ENCODE peak calls at places on chromosomes 6 and 20, in ten cellular contexts. A is ascending aorta, U is Panc1, E is fibroblast of lung, P is OCI-LY7, W is GM23338, H is body of pancreas, Q is DND-41, V is thoracic aorta, S is psoas muscle. X is an unnamed sample. For H3K4me1, the result is how much of the 10 kb centered on the place peaks cover.

GRCh38 chr20:14582855-14583254 is 245.4 kb upstream of the FLRT3 start:
- DNase-seq in A (no peak), U (no peak), E (no peak), P (no peak), W (no peak), H (no peak), Q (peak), V (no peak), S (no peak), X (no peak)

GRCh38 chr6:111686249-111686997 is 80.7 kb upstream of the TRAF3IP2 start:
- DNase-seq in A (no peak), U (no peak), E (no peak), P (no peak), W (peak), H (no peak), Q (no peak), V (no peak), S (no peak), X (no peak)

GRCh38 chr6:36386495-36387439 is 702 bp downstream of the ETV7 start:
- DNase-seq in A (no peak), U (peak), E (peak), P (no peak), W (peak), H (peak), Q (peak), V (no peak), S (no peak), X (peak)

GRCh38 chr6:136235233-136235564 is 14.9 kb downstream of the MTFR2 start:
- DNase-seq in A (no peak), U (no peak), E (peak), P (no peak), W (no peak), H (no peak), Q (no peak), V (no peak), S (no peak), X (no peak)

GRCh38 chr6:125273965-125274364 is 27.8 kb downstream of the HDDC2 start:
- DNase-seq in A (no peak), U (no peak), E (no peak), P (no peak), W (no peak), H (no peak), Q (no peak), V (no peak), S (no peak), X (no peak)

GRCh38 chr20:58640446-58640845 is 10.6 kb upstream of the STX16 start:
- DNase-seq in A (no peak), U (no peak), E (no peak), P (no peak), W (no peak), H (no peak), Q (no peak), V (no peak), S (no peak), X (no peak)

GRCh38 chr20:10927011-10927583 is 253.3 kb upstream of the JAG1 start:
- DNase-seq in A (no peak), U (no peak), E (no peak), P (no peak), W (no peak), H (no peak), Q (no peak), V (no peak), S (no peak), X (no peak)

GRCh38 chr6:112433457-112433856 is 86.3 kb downstream of the RFPL4B start:
- DNase-seq in A (no peak), U (no peak), E (no peak), P (no peak), W (no peak), H (no peak), Q (no peak), V (no peak), S (no peak), X (no peak)

GRCh38 chr20:33404281-33404680 is 3.0 kb upstream of the CDK5RAP1 start:
- DNase-seq in A (no peak), U (no peak), E (no peak), P (no peak), W (no peak), H (no peak), Q (no peak), V (no peak), S (no peak), X (no peak)

GRCh38 chr20:37845261-37845681 is 57.7 kb upstream of the VSTM2L start:
- DNase-seq in A (no peak), U (no peak), E (no peak), P (no peak), W (no peak), H (peak), Q (no peak), V (no peak), S (no peak), X (no peak)

GRCh38 chr20:8803065-8803464 is 265.8 kb upstream of the PLCB4 start:
- DNase-seq in A (no peak), U (no peak), E (no peak), P (no peak), W (peak), H (no peak), Q (no peak), V (no peak), S (no peak), X (no peak)

GRCh38 chr6:125008261-125008671 is 46.0 kb downstream of the RNF217 start:
- DNase-seq in A (no peak), U (no peak), E (no peak), P (no peak), W (no peak), H (no peak), Q (no peak), V (no peak), S (no peak), X (no peak)

GRCh38 chr6:93318127-93318526 is 101.2 kb downstream of the EPHA7 start:
- DNase-seq in A (no peak), U (no peak), E (no peak), P (no peak), W (no peak), H (no peak), Q (no peak), V (no peak), S (no peak), X (no peak)

GRCh38 chr6:5175195-5175594 is 85.6 kb downstream of the LYRM4 start:
- DNase-seq in A (no peak), U (no peak), E (no peak), P (peak), W (peak), H (no peak), Q (no peak), V (no peak), S (no peak), X (no peak)

GRCh38 chr20:17825949-17826843 is 126.4 kb downstream of the BANF2 start:
- DNase-seq in A (no peak), U (no peak), E (no peak), P (no peak), W (no peak), H (no peak), Q (no peak), V (no peak), S (no peak), X (no peak)

GRCh38 chr6:52537001-52537753 is 39.7 kb downstream of the TRAM2 start:
- DNase-seq in A (no peak), U (no peak), E (no peak), P (peak), W (no peak), H (no peak), Q (peak), V (no peak), S (no peak), X (no peak)

GRCh38 chr6:34284563-34285545 is 36.0 kb upstream of the SMIM29 start:
- DNase-seq in A (peak), U (no peak), E (peak), P (peak), W (no peak), H (peak), Q (peak), V (no peak), S (peak), X (no peak)

GRCh38 chr6:36566418-36566905 is 19.2 kb upstream of the STK38 start:
- DNase-seq in A (no peak), U (no peak), E (no peak), P (no peak), W (no peak), H (no peak), Q (no peak), V (no peak), S (no peak), X (no peak)

GRCh38 chr6:160042788-160043301 is 74.0 kb downstream of the IGF2R start:
- DNase-seq in A (no peak), U (peak), E (peak), P (no peak), W (no peak), H (no peak), Q (no peak), V (no peak), S (no peak), X (no peak)

GRCh38 chr6:142387997-142388815 is 86.4 kb downstream of the ADGRG6 start:
- DNase-seq in A (no peak), U (no peak), E (peak), P (peak), W (peak), H (no peak), Q (no peak), V (no peak), S (no peak), X (peak)

GRCh38 chr6:139597087-139597763 is 222.8 kb upstream of the CITED2 start:
- DNase-seq in A (no peak), U (no peak), E (no peak), P (no peak), W (no peak), H (no peak), Q (no peak), V (no peak), S (no peak), X (no peak)
- H3K4me3 ChIP-seq in A (no peak), U (no peak), E (no peak), P (no peak), W (no peak), H (no peak), Q (no peak), V (no peak), S (no peak), X (no peak)

DNA sequence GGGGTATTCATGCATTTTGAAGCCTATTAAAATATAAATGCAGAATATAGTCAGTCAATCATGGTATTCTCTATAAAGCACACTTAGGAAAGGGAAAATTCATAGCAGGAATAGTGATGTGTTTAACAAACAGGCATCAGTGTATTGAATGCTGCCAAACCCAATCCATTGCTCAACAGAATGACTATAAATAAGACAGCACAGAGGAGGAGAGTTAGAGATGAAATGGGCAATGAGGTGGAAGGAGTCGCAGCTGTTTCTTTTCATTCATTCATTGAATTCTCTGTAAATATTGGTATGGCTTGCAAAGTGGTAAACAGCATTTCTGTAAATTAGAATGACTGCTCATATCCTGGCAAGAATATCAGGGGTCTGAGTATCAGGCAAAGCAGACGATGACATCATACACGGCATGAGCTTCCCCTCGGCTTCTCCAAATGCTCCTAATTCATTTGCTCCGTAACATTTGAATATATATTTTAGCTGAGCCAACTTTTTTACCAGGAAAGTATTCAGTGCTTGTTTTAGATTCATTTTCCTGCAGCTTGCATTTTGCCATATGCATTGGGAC is 703.6 kb upstream of the SLC35B3 start:
- DNase-seq in A (no peak), U (no peak), E (peak), P (no peak), W (no peak), H (no peak), Q (no peak), V (no peak), S (no peak), X (no peak)
- H3K4me1 ChIP-seq in A (under half), U (under half), E (under half), P (under half), W (under half), H (under half), Q (under half), V (under half), S (under half), X (under half)

GRCh38 chr6:12271997-12272396 is 18.2 kb upstream of the EDN1 start:
- DNase-seq in A (no peak), U (no peak), E (no peak), P (no peak), W (no peak), H (no peak), Q (no peak), V (no peak), S (no peak), X (no peak)
- H3K27ac ChIP-seq in A (no peak), U (no peak), E (no peak), P (no peak), W (no peak), H (no peak), Q (no peak), V (no peak), S (no peak), X (no peak)

DNA sequence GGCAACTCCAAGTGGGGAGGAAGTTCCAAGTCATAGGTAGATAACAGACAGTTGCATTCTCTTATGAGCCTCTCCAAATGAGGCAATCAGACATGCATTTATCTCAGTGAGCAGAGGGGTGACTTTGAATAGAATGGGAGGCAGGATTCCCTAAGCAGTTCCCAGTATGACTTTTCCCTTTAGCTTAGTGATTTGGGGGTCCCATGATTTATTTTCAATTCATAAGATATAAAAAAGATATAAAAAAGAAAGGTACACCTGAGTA is 823 bp upstream of the UFL1 start:
- DNase-seq in A (no peak), U (no peak), E (no peak), P (peak), W (no peak), H (no peak), Q (no peak), V (no peak), S (no peak), X (no peak)
- H3K4me3 ChIP-seq in A (peak), U (peak), E (peak), P (peak), W (peak), H (no peak), Q (peak), V (peak), S (peak), X (peak)

GRCh38 chr6:46511320-46511719 is 20.1 kb upstream of the RCAN2 start:
- DNase-seq in A (no peak), U (no peak), E (no peak), P (no peak), W (no peak), H (no peak), Q (no peak), V (no peak), S (no peak), X (no peak)

GRCh38 chr6:46509063-46509462 is 17.8 kb upstream of the RCAN2 start:
- DNase-seq in A (no peak), U (no peak), E (no peak), P (no peak), W (no peak), H (no peak), Q (no peak), V (no peak), S (no peak), X (no peak)

GRCh38 chr6:46507426-46507825 is 16.2 kb upstream of the RCAN2 start:
- DNase-seq in A (no peak), U (no peak), E (no peak), P (no peak), W (no peak), H (no peak), Q (no peak), V (no peak), S (no peak), X (no peak)

GRCh38 chr6:46510656-46511055 is 19.4 kb upstream of the RCAN2 start:
- DNase-seq in A (no peak), U (no peak), E (peak), P (no peak), W (no peak), H (no peak), Q (no peak), V (no peak), S (no peak), X (no peak)

DNA sequence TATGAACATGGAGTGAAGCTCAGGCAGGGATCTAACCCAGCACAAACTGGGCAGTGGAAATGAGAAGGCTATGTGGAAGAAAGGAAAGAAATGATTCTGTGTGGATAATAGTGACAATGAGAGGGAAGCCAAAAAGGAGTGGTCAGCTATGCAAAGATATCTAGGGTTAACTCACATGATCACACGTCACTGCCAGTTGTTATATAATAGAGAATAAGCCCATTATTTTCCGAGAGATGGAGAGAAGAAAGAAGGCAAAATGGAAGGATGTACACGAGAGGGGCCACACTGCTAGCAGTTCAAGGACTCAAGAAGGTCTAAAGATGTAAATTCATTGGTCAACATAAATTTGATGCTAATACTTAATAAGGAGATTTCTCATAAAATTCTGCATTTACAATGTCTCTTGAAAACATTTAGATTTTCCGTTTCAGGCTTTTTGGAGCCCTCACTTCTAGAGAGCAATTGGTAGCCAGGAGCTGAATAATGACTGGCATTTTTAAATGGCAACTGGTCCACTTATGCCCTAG is 18.8 kb upstream of the RCAN2 start:
- DNase-seq in A (no peak), U (no peak), E (no peak), P (no peak), W (no peak), H (no peak), Q (no peak), V (no peak), S (no peak), X (no peak)
- H3K4me1 ChIP-seq in A (under half), U (under half), E (under half), P (under half), W (under half), H (under half), Q (under half), V (half or more), S (under half), X (under half)

GRCh38 chr20:63969851-63970713 is at the start of gene ZNF512B:
- DNase-seq in A (no peak), U (no peak), E (peak), P (peak), W (peak), H (peak), Q (peak), V (no peak), S (peak), X (peak)
- H3K27ac ChIP-seq in A (peak), U (peak), E (peak), P (peak), W (no peak), H (no peak), Q (peak), V (peak), S (peak), X (peak)

GRCh38 chr20:3107464-3108025 is 23.0 kb upstream of the AVP start:
- DNase-seq in A (no peak), U (no peak), E (no peak), P (no peak), W (no peak), H (no peak), Q (no peak), V (no peak), S (no peak), X (no peak)
- H3K4me3 ChIP-seq in A (no peak), U (no peak), E (no peak), P (no peak), W (no peak), H (no peak), Q (no peak), V (no peak), S (no peak), X (no peak)

DNA sequence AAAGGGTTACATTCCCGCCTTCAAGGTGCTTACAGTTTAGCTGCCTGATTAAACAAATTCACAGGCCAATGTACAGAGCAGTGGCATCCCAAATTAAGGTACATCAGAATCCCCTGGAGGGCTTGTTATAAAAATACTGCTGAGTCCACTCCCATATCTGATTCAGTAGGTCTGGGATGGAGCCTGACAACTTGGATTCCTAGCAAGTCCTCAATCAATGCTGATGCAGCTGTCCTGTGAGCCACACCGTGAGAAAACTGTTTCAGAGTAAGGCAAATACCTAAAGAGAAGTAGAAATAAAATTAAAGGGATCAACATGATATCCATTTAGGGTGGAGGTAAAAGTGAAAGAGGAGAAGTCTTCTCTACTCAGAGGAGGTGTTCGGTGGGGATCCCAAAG is 16.5 kb downstream of the NHSL1 start:
- DNase-seq in A (no peak), U (no peak), E (no peak), P (no peak), W (no peak), H (no peak), Q (no peak), V (no peak), S (no peak), X (no peak)
- H3K4me1 ChIP-seq in A (under half), U (under half), E (under half), P (under half), W (under half), H (under half), Q (under half), V (under half), S (under half), X (under half)

DNA sequence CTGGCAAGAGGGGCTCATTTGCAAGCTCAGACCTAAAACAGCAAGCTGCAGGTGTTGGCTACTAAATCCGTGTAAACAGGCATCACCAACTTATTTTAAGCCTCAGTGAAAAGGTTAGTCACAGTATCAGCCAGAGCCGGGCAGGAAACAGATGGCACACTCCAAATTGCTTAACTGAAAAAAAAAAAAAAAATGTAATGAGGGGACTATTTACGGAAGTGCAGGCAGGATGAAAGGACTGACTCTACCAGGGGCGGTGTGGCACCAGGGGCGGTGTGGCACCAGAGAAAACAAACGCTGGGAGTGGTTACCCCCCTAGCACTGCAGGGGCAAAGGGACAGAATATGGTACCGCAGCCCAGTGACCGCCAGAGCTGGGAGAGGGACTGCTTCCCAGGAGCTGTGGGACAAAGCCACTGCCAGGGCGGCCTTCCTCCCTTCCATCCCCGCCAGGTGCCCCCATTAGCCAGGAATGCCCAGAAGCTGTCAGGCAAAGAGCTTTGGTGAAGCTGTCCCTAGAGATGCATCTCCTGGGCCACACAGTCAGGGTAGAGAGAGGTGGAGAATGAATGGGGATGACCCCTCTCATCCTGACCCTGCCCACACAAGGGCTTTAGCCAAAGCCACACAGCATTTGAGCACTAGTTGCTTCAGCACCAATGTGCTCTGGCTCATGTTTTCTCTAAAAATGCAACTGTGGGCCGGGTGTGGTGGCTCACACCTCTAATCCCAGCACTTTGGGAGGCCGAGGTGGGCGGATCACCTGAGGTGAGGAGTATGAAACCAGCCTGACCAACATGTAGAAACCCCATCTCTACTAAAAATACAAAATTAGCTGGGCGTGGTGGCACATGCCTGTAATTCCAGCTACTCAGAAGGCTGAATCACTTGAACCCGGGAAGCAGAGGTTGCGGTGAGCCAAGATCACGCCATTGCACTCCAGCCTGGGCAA is 39.6 kb upstream of the GFOD1 start:
- DNase-seq in A (peak), U (no peak), E (no peak), P (peak), W (no peak), H (no peak), Q (peak), V (no peak), S (peak), X (peak)
- H3K27ac ChIP-seq in A (peak), U (no peak), E (no peak), P (peak), W (no peak), H (no peak), Q (peak), V (peak), S (peak), X (no peak)

X was measured in naive thymus-derived CD4-positive, alpha-beta T cell.